ENCODE peak calls at places on chromosomes 2 and 18, in five cellular contexts. W is frontal cortex, R is GM23248, L is GM06990, O is NCI-H1092 treated with DMSO at 0.1 percent for 48 hours. D is an unnamed sample.

GRCh38 chr2:152042636-152043615 is 55.9 kb downstream of the CACNB4 start:
- DNase-seq in W (no peak), R (no peak), L (no peak), O (no peak), D (no peak)

GRCh38 chr2:36567711-36568408 is 30.1 kb downstream of the FEZ2 start:
- DNase-seq in W (no peak), R (no peak), L (no peak), O (no peak), D (no peak)

GRCh38 chr2:69260666-69261065 is 126.4 kb downstream of the GFPT1 start:
- DNase-seq in W (no peak), R (peak), L (no peak), O (no peak), D (no peak)

GRCh38 chr2:226659416-226659815 is 140.2 kb downstream of the IRS1 start:
- DNase-seq in W (no peak), R (no peak), L (no peak), O (no peak), D (no peak)

GRCh38 chr18:35201502-35201901 is 39.3 kb upstream of the ZNF397 start:
- DNase-seq in W (no peak), R (no peak), L (no peak), O (peak), D (no peak)

GRCh38 chr2:121386707-121387106 is 101.7 kb upstream of the TFCP2L1 start:
- DNase-seq in W (no peak), R (peak), L (no peak), O (no peak), D (no peak)

GRCh38 chr2:7458066-7458465 is 540.9 kb downstream of the RNF144A start:
- DNase-seq in W (no peak), R (no peak), L (no peak), O (no peak), D (no peak)

GRCh38 chr2:18831916-18832510 is 242.6 kb upstream of the NT5C1B start:
- DNase-seq in W (no peak), R (no peak), L (no peak), O (no peak), D (no peak)

GRCh38 chr2:2292381-2292780 is 38.7 kb downstream of the MYT1L start:
- DNase-seq in W (no peak), R (no peak), L (no peak), O (no peak), D (no peak)

D was measured in C1 segment of cervical spinal cord.